ENCODE peak calls at places on chromosomes 16 and 17, in seven cellular contexts. G is AG09309, W is A549, J is AG09319, L is DND-41, D is activated gamma-delta T cell, U is GM20000. H is an unnamed sample.

GRCh38 chr17:79747508-79748295 is 17.0 kb downstream of the ENPP7 start:
- DNase-seq in G (no peak), W (no peak), J (no peak), L (no peak), D (no peak), U (no peak), H (no peak)

GRCh38 chr17:8250101-8250500 is 1.0 kb downstream of the PFAS start:
- DNase-seq in G (no peak), W (no peak), J (no peak), L (no peak), D (no peak), U (no peak), H (no peak)

GRCh38 chr17:16465861-16466338 is 26.1 kb downstream of the LRRC75A start:
- DNase-seq in G (no peak), W (no peak), J (no peak), L (no peak), D (no peak), U (no peak), H (no peak)

GRCh38 chr16:85432606-85433005 is 180.5 kb upstream of the GSE1 start:
- DNase-seq in G (no peak), W (no peak), J (no peak), L (no peak), D (no peak), U (no peak), H (no peak)

GRCh38 chr17:72706396-72706981 is 386.0 kb downstream of the SLC39A11 start:
- DNase-seq in G (no peak), W (peak), J (no peak), L (no peak), D (no peak), U (no peak), H (peak)

GRCh38 chr17:731943-732787 is at the start of gene TLCD3A:
- DNase-seq in G (no peak), W (peak), J (no peak), L (peak), D (peak), U (peak), H (peak)

GRCh38 chr16:51553910-51554309 is 402.8 kb upstream of the SALL1 start:
- DNase-seq in G (no peak), W (no peak), J (no peak), L (no peak), D (no peak), U (no peak), H (no peak)

GRCh38 chr17:67602974-67603373 is 114.8 kb upstream of the NOL11 start:
- DNase-seq in G (peak), W (peak), J (no peak), L (peak), D (no peak), U (peak), H (peak)

GRCh38 chr17:47604268-47604927 is 45.3 kb upstream of the KPNB1 start:
- DNase-seq in G (no peak), W (no peak), J (peak), L (no peak), D (no peak), U (no peak), H (no peak)

GRCh38 chr16:9901-10665 is 43.3 kb downstream of the POLR3K start:
- DNase-seq in G (no peak), W (no peak), J (no peak), L (peak), D (no peak), U (no peak), H (no peak)

GRCh38 chr16:71263581-71263980 is 25.6 kb downstream of the CMTR2 start:
- DNase-seq in G (no peak), W (no peak), J (no peak), L (no peak), D (no peak), U (no peak), H (no peak)

GRCh38 chr16:30028438-30029093 is 2.5 kb downstream of the TLCD3B start:
- DNase-seq in G (no peak), W (no peak), J (no peak), L (peak), D (no peak), U (peak), H (no peak)

GRCh38 chr17:57523926-57524634 is 221.0 kb downstream of the CCDC182 start:
- DNase-seq in G (no peak), W (peak), J (no peak), L (peak), D (no peak), U (no peak), H (peak)

GRCh38 chr17:40433551-40434384 is 9.5 kb upstream of the IGFBP4 start:
- DNase-seq in G (no peak), W (peak), J (no peak), L (peak), D (no peak), U (no peak), H (no peak)

GRCh38 chr17:48597492-48597774 is 3.9 kb upstream of the HOXB5 start:
- DNase-seq in G (no peak), W (no peak), J (no peak), L (no peak), D (no peak), U (peak), H (no peak)

GRCh38 chr17:2405247-2405926 is 4.5 kb upstream of the MNT start:
- DNase-seq in G (peak), W (no peak), J (no peak), L (no peak), D (no peak), U (no peak), H (peak)

GRCh38 chr17:73391331-73392265 is 79.8 kb upstream of the CDC42EP4 start:
- DNase-seq in G (no peak), W (no peak), J (no peak), L (no peak), D (no peak), U (no peak), H (no peak)

GRCh38 chr17:40561871-40562611 is 3.2 kb downstream of the CCR7 start:
- DNase-seq in G (no peak), W (no peak), J (no peak), L (no peak), D (no peak), U (no peak), H (no peak)

GRCh38 chr17:46266656-46267544 is 28.0 kb upstream of the LRRC37A start:
- DNase-seq in G (peak), W (peak), J (peak), L (peak), D (peak), U (peak), H (peak)

GRCh38 chr17:7842380-7842949 is 8.4 kb downstream of the KDM6B start:
- DNase-seq in G (no peak), W (peak), J (no peak), L (peak), D (peak), U (peak), H (peak)

GRCh38 chr16:55912022-55912421 is 36.8 kb upstream of the CES5A start:
- DNase-seq in G (no peak), W (no peak), J (no peak), L (no peak), D (no peak), U (no peak), H (no peak)

GRCh38 chr17:56471661-56472060 is 121.8 kb upstream of the NOG start:
- DNase-seq in G (no peak), W (no peak), J (no peak), L (no peak), D (no peak), U (no peak), H (no peak)

GRCh38 chr17:58337126-58337599 is 8.6 kb upstream of the TSPOAP1 start:
- DNase-seq in G (no peak), W (no peak), J (no peak), L (peak), D (no peak), U (no peak), H (no peak)

GRCh38 chr17:37359682-37360188 is 16.1 kb upstream of the C17orf78 start:
- DNase-seq in G (no peak), W (no peak), J (no peak), L (no peak), D (no peak), U (no peak), H (no peak)

GRCh38 chr17:34733351-34733750 is 154.0 kb downstream of the TMEM132E start:
- DNase-seq in G (no peak), W (no peak), J (no peak), L (no peak), D (no peak), U (no peak), H (no peak)

GRCh38 chr16:68902376-68903345 is 59.3 kb downstream of the TANGO6 start:
- DNase-seq in G (peak), W (peak), J (no peak), L (peak), D (no peak), U (peak), H (peak)

GRCh38 chr17:35183332-35183731 is 10.9 kb downstream of the SLC35G3 start:
- DNase-seq in G (no peak), W (no peak), J (no peak), L (no peak), D (no peak), U (no peak), H (no peak)

H was measured in NCI-H460.